ENCODE peak calls at places on chromosomes 16 and 17, in seven cellular contexts. G is uterus; I is neural progenitor cell; T is naive thymus-derived CD4-positive, alpha-beta T cell; D is heart right ventricle; E is mucosa of descending colon; J is ascending aorta. P is an unnamed sample.

GRCh38 chr17:30413109-30413508 is 34.4 kb downstream of the CPD start:
- DNase-seq in T (no peak), E (no peak), D (no peak), J (no peak), G (no peak), I (no peak), P (no peak)

GRCh38 chr17:58680038-58680369 is 11.8 kb downstream of the TEX14 start:
- DNase-seq in D (no peak), E (no peak), T (no peak), I (no peak), G (no peak), J (no peak), P (no peak)

GRCh38 chr17:13594762-13595697 is 6.7 kb downstream of the HS3ST3A1 start:
- DNase-seq in J (no peak), D (peak), G (peak), I (peak), E (peak), T (peak), P (peak)

GRCh38 chr17:79160980-79161621 is 86.5 kb downstream of the ENGASE start:
- DNase-seq in T (no peak), G (no peak), J (no peak), E (no peak), I (no peak), D (no peak), P (no peak)

GRCh38 chr16:50667497-50668367 is 13.4 kb downstream of the SNX20 start:
- DNase-seq in E (no peak), J (no peak), G (no peak), D (no peak), I (no peak), T (no peak), P (no peak)

GRCh38 chr16:1054660-1055556 is 17.6 kb upstream of the SSTR5 start:
- DNase-seq in G (no peak), T (peak), J (no peak), E (peak), D (peak), I (peak), P (peak)

GRCh38 chr16:85592700-85593502 is 20.2 kb upstream of the GSE1 start:
- DNase-seq in E (no peak), D (no peak), J (no peak), T (no peak), I (no peak), G (no peak), P (no peak)

GRCh38 chr17:42252528-42253172 is 23.5 kb downstream of the STAT5B start:
- DNase-seq in G (no peak), T (no peak), E (no peak), D (no peak), J (no peak), I (no peak), P (no peak)

GRCh38 chr16:1119766-1120611 is 23.9 kb upstream of the C1QTNF8 start:
- DNase-seq in T (no peak), I (no peak), J (no peak), G (no peak), D (no peak), E (no peak), P (no peak)

GRCh38 chr17:12731839-12732238 is 57.5 kb upstream of the ARHGAP44 start:
- DNase-seq in G (no peak), E (no peak), I (no peak), J (no peak), D (peak), T (no peak), P (no peak)

GRCh38 chr17:59688008-59688407 is 19.2 kb downstream of the PTRH2 start:
- DNase-seq in E (no peak), D (no peak), G (no peak), T (no peak), I (no peak), J (no peak), P (no peak)

GRCh38 chr16:59181821-59182420 is 447.8 kb upstream of the GOT2 start:
- DNase-seq in D (no peak), J (no peak), T (no peak), I (no peak), G (no peak), E (no peak), P (no peak)

GRCh38 chr17:7929158-7930029 is at the start of gene KCNAB3:
- DNase-seq in D (no peak), I (peak), J (no peak), E (peak), T (no peak), G (peak), P (peak)

GRCh38 chr17:74760404-74761105 is 12.1 kb downstream of the NHERF1 start:
- DNase-seq in E (no peak), G (no peak), D (no peak), I (peak), J (no peak), T (no peak), P (no peak)

GRCh38 chr17:50317121-50317520 is 28.8 kb upstream of the XYLT2 start:
- DNase-seq in J (no peak), T (no peak), G (no peak), E (no peak), I (no peak), D (no peak), P (no peak)

GRCh38 chr17:7023576-7024401 is 939 bp downstream of the BCL6B start:
- DNase-seq in I (peak), J (peak), E (peak), D (peak), T (peak), G (peak), P (peak)

GRCh38 chr17:2212328-2212981 is 91.1 kb downstream of the SMG6 start:
- DNase-seq in J (peak), D (no peak), I (no peak), G (peak), T (no peak), E (peak), P (no peak)

GRCh38 chr17:66633322-66633965 is 201.5 kb upstream of the CACNG5 start:
- DNase-seq in I (no peak), D (no peak), G (no peak), T (no peak), J (no peak), E (no peak), P (peak)

GRCh38 chr17:47267354-47267828 is 13.8 kb downstream of the ITGB3 start:
- DNase-seq in E (no peak), D (no peak), T (no peak), I (no peak), J (no peak), G (no peak), P (peak)

GRCh38 chr16:27920391-27920891 is 143.1 kb downstream of the GSG1L start:
- DNase-seq in J (no peak), E (no peak), G (no peak), D (no peak), T (no peak), I (peak), P (no peak)

GRCh38 chr16:3431779-3432219 is 11.5 kb downstream of the ZNF597 start:
- DNase-seq in D (peak), E (peak), I (no peak), T (peak), J (no peak), G (peak), P (no peak)

GRCh38 chr17:64938290-64938689 is 19.0 kb upstream of the LRRC37A3 start:
- DNase-seq in E (no peak), D (no peak), I (no peak), T (no peak), G (no peak), J (no peak), P (no peak)

GRCh38 chr17:47935961-47936360 is 5.4 kb upstream of the PNPO start:
- DNase-seq in G (no peak), E (no peak), D (no peak), T (no peak), I (no peak), J (no peak), P (peak)

GRCh38 chr16:628321-629061 is 2.3 kb upstream of the WFIKKN1 start:
- DNase-seq in J (no peak), G (peak), T (no peak), E (no peak), I (no peak), D (no peak), P (no peak)

GRCh38 chr16:1771072-1771863 is at the start of gene NME3:
- DNase-seq in E (peak), T (peak), D (peak), I (peak), J (no peak), G (peak), P (no peak)

GRCh38 chr16:89104930-89105571 is 11.4 kb downstream of the ACSF3 start:
- DNase-seq in I (no peak), T (no peak), G (no peak), D (no peak), E (no peak), J (no peak), P (no peak)

GRCh38 chr17:61504697-61505096 is 52.5 kb downstream of the TBX4 start:
- DNase-seq in G (no peak), I (no peak), J (no peak), D (no peak), T (no peak), E (no peak), P (peak)

GRCh38 chr17:59669944-59670343 is 37.3 kb downstream of the PTRH2 start:
- DNase-seq in J (no peak), G (no peak), I (no peak), E (no peak), D (no peak), T (no peak), P (no peak)

GRCh38 chr17:2025622-2026309 is 632 bp upstream of the RTN4RL1 start:
- DNase-seq in I (peak), G (peak), J (no peak), E (peak), T (no peak), D (peak), P (no peak)

GRCh38 chr16:58020628-58021521 is 4.7 kb upstream of the MMP15 start:
- DNase-seq in D (peak), T (peak), I (peak), G (peak), J (no peak), E (peak), P (no peak)

DNA sequence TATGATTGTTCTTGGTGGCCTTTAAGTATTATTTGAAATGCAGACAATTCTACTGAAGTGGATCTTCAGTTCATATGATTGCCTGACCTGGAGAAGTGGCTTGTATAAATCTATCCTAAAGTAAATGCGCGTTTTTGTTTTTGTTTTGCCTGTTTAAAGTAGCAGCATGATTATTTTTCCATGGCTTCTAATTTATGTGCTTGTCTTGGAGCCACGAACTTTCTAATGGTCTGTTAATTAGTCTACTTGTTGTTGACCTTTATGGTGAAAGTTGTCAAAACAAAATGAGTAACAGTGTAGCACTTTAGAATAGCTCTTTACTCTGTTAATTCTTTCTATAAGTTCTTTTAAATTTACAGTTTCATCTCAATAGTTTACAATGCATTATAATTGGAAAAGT is 1.7 kb downstream of the PRKAR1A start:
- DNase-seq in J (no peak), G (no peak), T (no peak), I (no peak), D (no peak), E (no peak), P (no peak)
- H3K4me3 ChIP-seq in J (peak), G (peak), T (peak), I (peak), D (peak), E (no peak), P (peak)

DNA sequence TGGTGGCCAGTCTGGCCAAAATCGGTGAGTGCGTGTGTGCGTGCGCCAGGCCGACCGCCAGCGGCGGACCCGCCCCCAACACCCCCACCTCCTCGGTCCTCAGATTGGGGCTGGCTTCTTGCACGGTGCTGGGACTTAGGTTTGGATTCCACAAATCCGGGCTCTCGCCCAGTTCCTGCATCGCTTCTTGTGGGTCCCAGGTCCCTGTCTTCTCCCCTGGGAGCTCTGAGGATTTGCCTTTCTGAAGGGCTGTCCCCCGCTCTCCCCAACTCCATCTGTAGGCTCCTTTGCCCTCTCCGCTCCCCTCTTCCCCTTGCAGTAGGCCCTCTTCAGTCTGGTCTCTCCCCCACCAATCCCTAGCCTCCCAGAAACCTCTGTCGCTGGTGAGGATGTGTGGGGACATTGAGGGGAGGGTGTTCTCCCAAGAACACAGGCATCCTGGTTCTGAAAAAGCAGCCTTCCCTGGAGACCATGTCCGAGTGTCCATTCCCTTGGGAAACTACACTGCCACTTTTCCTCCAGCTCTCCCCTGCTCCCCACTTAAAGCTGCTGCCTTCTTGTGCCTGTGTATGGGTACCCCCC is 490 bp downstream of the SLC9A5 start:
- DNase-seq in J (no peak), G (no peak), T (no peak), D (no peak), E (no peak), I (no peak), P (no peak)
- H3K4me3 ChIP-seq in J (peak), G (peak), T (peak), D (peak), E (no peak), I (peak), P (peak)

GRCh38 chr17:5978496-5978895 is 91.7 kb upstream of the WSCD1 start:
- DNase-seq in T (no peak), G (no peak), J (no peak), E (no peak), I (no peak), D (no peak), P (no peak)

GRCh38 chr17:5971969-5972368 is 98.2 kb upstream of the WSCD1 start:
- DNase-seq in J (no peak), I (no peak), E (peak), T (no peak), G (no peak), D (no peak), P (no peak)

GRCh38 chr17:5975651-5976050 is 94.5 kb upstream of the WSCD1 start:
- DNase-seq in G (no peak), J (no peak), I (peak), D (no peak), T (no peak), E (no peak), P (no peak)

DNA sequence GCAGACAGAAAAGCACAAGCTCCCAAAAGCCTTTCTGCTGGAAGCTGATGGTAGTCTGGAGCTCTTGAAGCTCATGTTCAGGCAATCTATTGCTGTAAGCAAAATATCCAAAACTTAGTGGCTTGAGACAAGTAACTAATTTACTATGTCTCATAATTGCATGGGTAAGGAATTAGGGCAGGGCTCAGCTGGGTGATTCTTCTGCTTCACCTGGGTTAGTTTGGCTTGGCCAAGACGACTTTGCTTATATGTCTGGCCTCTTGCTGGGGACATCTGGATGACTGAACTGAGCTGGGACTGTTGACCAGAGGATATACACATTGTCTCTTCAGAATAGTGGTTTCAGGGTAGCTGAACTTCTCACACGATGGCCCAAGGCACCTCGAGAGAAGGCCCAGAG is 96.8 kb upstream of the WSCD1 start:
- DNase-seq in D (no peak), E (no peak), J (no peak), I (no peak), T (no peak), G (no peak), P (no peak)
- H3K4me3 ChIP-seq in D (no peak), E (no peak), J (no peak), I (no peak), T (no peak), G (no peak), P (no peak)

DNA sequence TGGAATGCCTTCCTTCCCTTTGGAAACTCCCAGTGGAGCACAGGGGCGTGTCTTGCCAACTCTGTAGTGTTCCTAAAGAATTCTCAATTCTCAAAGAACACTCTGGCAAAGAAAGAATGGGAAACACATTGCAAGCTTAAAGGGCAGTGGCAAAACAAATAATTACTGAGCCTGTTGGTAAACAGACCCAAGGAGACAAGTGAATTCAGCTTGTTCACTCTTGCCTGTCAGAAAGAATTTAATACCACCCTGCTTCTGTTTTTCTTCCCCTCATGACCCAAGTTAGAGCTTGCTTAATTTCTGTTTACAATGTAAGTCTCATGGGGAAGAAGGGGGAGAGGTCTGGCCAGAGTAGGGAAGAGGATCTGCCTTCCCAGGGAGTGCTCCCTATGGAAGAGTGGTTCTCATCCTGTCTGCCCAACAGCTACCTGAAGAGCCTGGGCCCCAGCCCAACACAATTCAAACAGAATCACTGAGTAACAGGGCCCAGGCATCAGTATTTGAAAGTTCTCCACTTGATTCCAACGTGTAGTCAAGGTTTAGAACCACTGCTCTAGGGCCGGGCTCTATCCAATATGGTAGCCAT is 386.0 kb downstream of the SLC39A11 start:
- DNase-seq in T (no peak), E (no peak), J (no peak), D (no peak), I (peak), G (no peak), P (no peak)
- H3K4me3 ChIP-seq in T (no peak), E (no peak), J (no peak), D (no peak), I (no peak), G (no peak), P (no peak)

P was measured in skeletal muscle cell.